ENCODE peak calls at places on chromosomes 5 and 9, in six cellular contexts. One of them, this sample, is unnamed.

GRCh38 chr9:78213696-78214095 is 22.2 kb upstream of the CEP78 start:
- DNase-seq in G401: peak
- DNase-seq in T-helper 17 cell: no peak
- DNase-seq in stomach: no peak
- DNase-seq in iPS-NIHi11: peak
- DNase-seq in esophagus squamous epithelium: no peak
- DNase-seq in this sample: no peak

GRCh38 chr9:89154651-89155336 is 23.8 kb downstream of the SHC3 start:
- DNase-seq in iPS-NIHi11: no peak
- DNase-seq in T-helper 17 cell: no peak
- DNase-seq in esophagus squamous epithelium: no peak
- DNase-seq in stomach: no peak
- DNase-seq in G401: no peak
- DNase-seq in this sample: no peak

GRCh38 chr9:83060557-83060956 is 2.4 kb downstream of the RASEF start:
- DNase-seq in T-helper 17 cell: no peak
- DNase-seq in iPS-NIHi11: no peak
- DNase-seq in esophagus squamous epithelium: no peak
- DNase-seq in G401: no peak
- DNase-seq in stomach: peak
- DNase-seq in this sample: no peak

GRCh38 chr9:37968228-37968672 is 64.3 kb upstream of the SLC25A51 start:
- DNase-seq in G401: no peak
- DNase-seq in stomach: no peak
- DNase-seq in esophagus squamous epithelium: no peak
- DNase-seq in iPS-NIHi11: no peak
- DNase-seq in T-helper 17 cell: no peak
- DNase-seq in this sample: no peak

GRCh38 chr5:180153991-180154390 is 55.0 kb downstream of the RASGEF1C start:
- DNase-seq in G401: no peak
- DNase-seq in T-helper 17 cell: no peak
- DNase-seq in esophagus squamous epithelium: no peak
- DNase-seq in stomach: peak
- DNase-seq in iPS-NIHi11: no peak
- DNase-seq in this sample: no peak

GRCh38 chr5:76684012-76684731 is 31.8 kb upstream of the F2R start:
- DNase-seq in T-helper 17 cell: no peak
- DNase-seq in esophagus squamous epithelium: no peak
- DNase-seq in iPS-NIHi11: no peak
- DNase-seq in G401: no peak
- DNase-seq in stomach: no peak
- DNase-seq in this sample: no peak

GRCh38 chr9:115262477-115262876 is 144.5 kb upstream of the TNC start:
- DNase-seq in stomach: peak
- DNase-seq in T-helper 17 cell: no peak
- DNase-seq in iPS-NIHi11: peak
- DNase-seq in esophagus squamous epithelium: no peak
- DNase-seq in G401: peak
- DNase-seq in this sample: no peak

GRCh38 chr9:121885345-121885901 is 207.7 kb downstream of the TTLL11 start:
- DNase-seq in esophagus squamous epithelium: no peak
- DNase-seq in iPS-NIHi11: no peak
- DNase-seq in T-helper 17 cell: no peak
- DNase-seq in G401: no peak
- DNase-seq in stomach: no peak
- DNase-seq in this sample: no peak

GRCh38 chr9:137875354-137875753 is 2.2 kb upstream of the CACNA1B start:
- DNase-seq in esophagus squamous epithelium: no peak
- DNase-seq in G401: no peak
- DNase-seq in iPS-NIHi11: no peak
- DNase-seq in T-helper 17 cell: no peak
- DNase-seq in stomach: no peak
- DNase-seq in this sample: no peak

GRCh38 chr9:35652829-35653209 is 2.1 kb upstream of the SIT1 start:
- DNase-seq in esophagus squamous epithelium: no peak
- DNase-seq in T-helper 17 cell: no peak
- DNase-seq in stomach: no peak
- DNase-seq in iPS-NIHi11: no peak
- DNase-seq in G401: no peak
- DNase-seq in this sample: no peak

GRCh38 chr9:27426717-27427645 is 97.1 kb upstream of the IFNK start:
- DNase-seq in stomach: no peak
- DNase-seq in iPS-NIHi11: peak
- DNase-seq in esophagus squamous epithelium: no peak
- DNase-seq in T-helper 17 cell: no peak
- DNase-seq in G401: no peak
- DNase-seq in this sample: no peak

GRCh38 chr5:120538644-120539043 is 74.5 kb downstream of the PRR16 start:
- DNase-seq in stomach: no peak
- DNase-seq in iPS-NIHi11: no peak
- DNase-seq in esophagus squamous epithelium: no peak
- DNase-seq in T-helper 17 cell: no peak
- DNase-seq in G401: peak
- DNase-seq in this sample: no peak

GRCh38 chr9:90925581-90926257 is 124.1 kb downstream of the SYK start:
- DNase-seq in iPS-NIHi11: no peak
- DNase-seq in stomach: no peak
- DNase-seq in esophagus squamous epithelium: no peak
- DNase-seq in G401: no peak
- DNase-seq in T-helper 17 cell: no peak
- DNase-seq in this sample: no peak

GRCh38 chr9:37364751-37365360 is 57.6 kb upstream of the GRHPR start:
- DNase-seq in stomach: no peak
- DNase-seq in T-helper 17 cell: no peak
- DNase-seq in iPS-NIHi11: peak
- DNase-seq in esophagus squamous epithelium: no peak
- DNase-seq in G401: no peak
- DNase-seq in this sample: no peak

GRCh38 chr5:78544531-78545200 is 103.9 kb downstream of the LHFPL2 start:
- DNase-seq in G401: no peak
- DNase-seq in esophagus squamous epithelium: no peak
- DNase-seq in stomach: no peak
- DNase-seq in iPS-NIHi11: no peak
- DNase-seq in T-helper 17 cell: no peak
- DNase-seq in this sample: no peak

GRCh38 chr9:87867391-87867790 is 15.3 kb upstream of the SPATA31E1 start:
- DNase-seq in stomach: no peak
- DNase-seq in iPS-NIHi11: no peak
- DNase-seq in esophagus squamous epithelium: no peak
- DNase-seq in G401: no peak
- DNase-seq in T-helper 17 cell: no peak
- DNase-seq in this sample: no peak

GRCh38 chr9:129761293-129761900 is 8.6 kb upstream of the PTGES start:
- DNase-seq in T-helper 17 cell: no peak
- DNase-seq in iPS-NIHi11: no peak
- DNase-seq in stomach: peak
- DNase-seq in esophagus squamous epithelium: no peak
- DNase-seq in G401: peak
- DNase-seq in this sample: no peak

GRCh38 chr5:149932445-149933350 is 11.9 kb downstream of the PDE6A start:
- DNase-seq in stomach: peak
- DNase-seq in esophagus squamous epithelium: no peak
- DNase-seq in T-helper 17 cell: no peak
- DNase-seq in G401: peak
- DNase-seq in iPS-NIHi11: peak
- DNase-seq in this sample: peak

GRCh38 chr5:158145827-158146226 is 286.9 kb upstream of the CLINT1 start:
- DNase-seq in T-helper 17 cell: no peak
- DNase-seq in iPS-NIHi11: no peak
- DNase-seq in G401: no peak
- DNase-seq in esophagus squamous epithelium: no peak
- DNase-seq in stomach: no peak
- DNase-seq in this sample: no peak

GRCh38 chr9:70571247-70571646 is 156.8 kb upstream of the KLF9 start:
- DNase-seq in stomach: no peak
- DNase-seq in G401: no peak
- DNase-seq in iPS-NIHi11: no peak
- DNase-seq in esophagus squamous epithelium: no peak
- DNase-seq in T-helper 17 cell: no peak
- DNase-seq in this sample: no peak

GRCh38 chr5:177357459-177358332 is at the start of gene RGS14:
- DNase-seq in T-helper 17 cell: peak
- DNase-seq in stomach: peak
- DNase-seq in G401: no peak
- DNase-seq in esophagus squamous epithelium: no peak
- DNase-seq in iPS-NIHi11: no peak
- DNase-seq in this sample: no peak

GRCh38 chr5:40962207-40962955 is 53.1 kb downstream of the C7 start:
- DNase-seq in esophagus squamous epithelium: no peak
- DNase-seq in iPS-NIHi11: no peak
- DNase-seq in T-helper 17 cell: no peak
- DNase-seq in stomach: no peak
- DNase-seq in G401: no peak
- DNase-seq in this sample: no peak

GRCh38 chr9:106981396-106982287 is 118.7 kb downstream of the ZNF462 start:
- DNase-seq in esophagus squamous epithelium: no peak
- DNase-seq in T-helper 17 cell: no peak
- DNase-seq in stomach: no peak
- DNase-seq in G401: no peak
- DNase-seq in iPS-NIHi11: no peak
- DNase-seq in this sample: no peak

GRCh38 chr5:169944115-169944514 is 36.2 kb downstream of the INSYN2B start:
- DNase-seq in iPS-NIHi11: no peak
- DNase-seq in G401: no peak
- DNase-seq in T-helper 17 cell: no peak
- DNase-seq in esophagus squamous epithelium: no peak
- DNase-seq in stomach: no peak
- DNase-seq in this sample: no peak

GRCh38 chr5:164358531-164359259 is 853.3 kb downstream of the MAT2B start:
- DNase-seq in esophagus squamous epithelium: no peak
- DNase-seq in G401: no peak
- DNase-seq in T-helper 17 cell: no peak
- DNase-seq in stomach: no peak
- DNase-seq in iPS-NIHi11: no peak
- DNase-seq in this sample: no peak

GRCh38 chr9:38026021-38026809 is 42.8 kb downstream of the SHB start:
- DNase-seq in G401: no peak
- DNase-seq in stomach: no peak
- DNase-seq in T-helper 17 cell: no peak
- DNase-seq in esophagus squamous epithelium: no peak
- DNase-seq in iPS-NIHi11: no peak
- DNase-seq in this sample: no peak

GRCh38 chr5:79605560-79605959 is 6.7 kb upstream of the TENT2 start:
- DNase-seq in T-helper 17 cell: no peak
- DNase-seq in iPS-NIHi11: no peak
- DNase-seq in stomach: no peak
- DNase-seq in G401: no peak
- DNase-seq in esophagus squamous epithelium: no peak
- DNase-seq in this sample: no peak

GRCh38 chr5:151221574-151221973 is 2.3 kb downstream of the CCDC69 start:
- DNase-seq in esophagus squamous epithelium: no peak
- DNase-seq in T-helper 17 cell: no peak
- DNase-seq in iPS-NIHi11: no peak
- DNase-seq in stomach: no peak
- DNase-seq in G401: no peak
- DNase-seq in this sample: no peak

GRCh38 chr5:102762095-102762534 is 7.0 kb downstream of the PAM start:
- DNase-seq in T-helper 17 cell: no peak
- DNase-seq in stomach: no peak
- DNase-seq in G401: peak
- DNase-seq in esophagus squamous epithelium: no peak
- DNase-seq in iPS-NIHi11: no peak
- DNase-seq in this sample: no peak

GRCh38 chr5:174411513-174411819 is 312.9 kb upstream of the MSX2 start:
- DNase-seq in T-helper 17 cell: no peak
- DNase-seq in iPS-NIHi11: no peak
- DNase-seq in G401: no peak
- DNase-seq in stomach: no peak
- DNase-seq in esophagus squamous epithelium: no peak
- DNase-seq in this sample: no peak

GRCh38 chr5:39186289-39186688 is 33.1 kb downstream of the FYB1 start:
- DNase-seq in iPS-NIHi11: no peak
- DNase-seq in G401: no peak
- DNase-seq in T-helper 17 cell: no peak
- DNase-seq in esophagus squamous epithelium: no peak
- DNase-seq in stomach: no peak
- DNase-seq in this sample: no peak

GRCh38 chr9:124264812-124265211 is 7.1 kb downstream of the NEK6 start:
- DNase-seq in T-helper 17 cell: no peak
- DNase-seq in iPS-NIHi11: no peak
- DNase-seq in stomach: no peak
- DNase-seq in esophagus squamous epithelium: no peak
- DNase-seq in G401: no peak
- DNase-seq in this sample: no peak